ENCODE peak calls at places on chromosomes 1 and 21, in five cellular contexts. Q is body of pancreas, X is right lobe of liver, E is heart right ventricle, P is GM20000. F is an unnamed sample.

GRCh38 chr21:41147096-41147978 is 20.6 kb upstream of the BACE2 start:
- DNase-seq in Q (no peak), X (no peak), E (no peak), P (no peak), F (peak)

GRCh38 chr21:46581780-46582307 is 23.0 kb downstream of the S100B start:
- DNase-seq in Q (no peak), X (no peak), E (no peak), P (no peak), F (no peak)

GRCh38 chr1:159804924-159805323 is 2.8 kb downstream of the FCRL6 start:
- DNase-seq in Q (no peak), X (no peak), E (no peak), P (no peak), F (no peak)

GRCh38 chr1:8073116-8073855 is 47.2 kb upstream of the ERRFI1 start:
- DNase-seq in Q (no peak), X (no peak), E (no peak), P (no peak), F (no peak)

GRCh38 chr1:33329600-33330305 is 8.9 kb upstream of the A3GALT2 start:
- DNase-seq in Q (no peak), X (no peak), E (no peak), P (no peak), F (no peak)

GRCh38 chr1:168762473-168762872 is 33.5 kb upstream of the DPT start:
- DNase-seq in Q (no peak), X (no peak), E (no peak), P (no peak), F (no peak)

GRCh38 chr1:229124471-229125198 is 146.3 kb upstream of the RAB4A start:
- DNase-seq in Q (peak), X (peak), E (no peak), P (no peak), F (no peak)

GRCh38 chr21:38780879-38781278 is 24.9 kb upstream of the ETS2 start:
- DNase-seq in Q (no peak), X (no peak), E (no peak), P (peak), F (no peak)

GRCh38 chr1:198267921-198268320 is 111.1 kb downstream of the NEK7 start:
- DNase-seq in Q (no peak), X (no peak), E (no peak), P (no peak), F (no peak)

GRCh38 chr1:187924252-187924651 is 1095.5 kb downstream of the PLA2G4A start:
- DNase-seq in Q (no peak), X (no peak), E (no peak), P (no peak), F (no peak)

DNA sequence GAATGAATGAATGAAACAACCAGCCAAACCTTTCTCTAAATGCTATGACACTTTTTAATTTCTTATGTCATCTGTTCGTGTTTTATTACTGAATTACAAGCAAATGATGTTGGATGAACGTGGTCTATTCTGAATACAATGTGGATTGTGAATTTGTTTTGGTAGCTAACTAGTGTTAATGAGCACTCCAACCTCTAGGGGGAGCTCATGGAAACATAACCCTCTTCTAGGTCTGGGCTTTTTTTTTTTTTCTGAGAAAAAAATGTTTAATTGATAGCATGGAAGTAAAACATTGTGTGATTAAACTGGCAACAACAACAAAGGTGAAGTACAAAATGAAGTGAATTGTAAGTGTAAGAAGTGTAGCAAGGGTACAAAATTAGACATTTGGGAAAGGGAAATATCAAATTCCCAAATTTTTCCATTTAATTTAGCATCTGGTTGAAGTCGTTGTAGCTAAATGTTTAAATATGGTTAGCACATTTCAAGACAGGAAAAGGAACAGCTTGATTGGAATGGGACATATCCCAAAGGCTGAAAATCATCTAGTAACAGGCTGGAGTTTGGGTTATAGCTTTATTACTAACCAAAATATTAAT is 42.6 kb upstream of the PTGS2 start:
- DNase-seq in Q (no peak), X (no peak), E (peak), P (peak), F (no peak)
- TF ChIP-seq CTCF in Q (no peak), X (peak), E (peak), P (peak), F (peak)

DNA sequence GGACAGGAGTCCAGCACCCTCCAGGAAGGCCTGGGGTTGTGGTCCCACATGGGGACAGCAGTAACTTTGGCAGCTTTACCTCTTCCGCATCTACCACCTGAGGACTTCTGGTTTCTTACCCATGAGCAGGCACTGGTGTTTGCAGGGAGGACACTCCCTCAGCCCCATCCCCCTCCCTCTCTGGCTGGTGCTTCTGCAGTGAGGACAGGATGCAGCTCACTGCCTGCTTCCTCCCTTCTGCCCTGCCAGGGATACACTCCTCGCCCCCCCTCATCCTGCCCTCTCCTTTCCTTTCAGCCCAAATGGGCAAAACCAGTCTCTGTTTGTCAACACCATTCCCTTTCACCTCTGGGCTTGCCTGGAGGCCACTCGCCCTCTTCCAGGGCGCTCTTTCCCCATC is 62.4 kb downstream of the KIRREL1 start:
- DNase-seq in Q (no peak), X (no peak), E (no peak), P (no peak), F (no peak)
- TF ChIP-seq CTCF in Q (no peak), X (no peak), E (no peak), P (no peak), F (no peak)

GRCh38 chr1:44366576-44366975 is 11.5 kb upstream of the ERI3 start:
- DNase-seq in Q (no peak), X (no peak), E (no peak), P (no peak), F (no peak)

GRCh38 chr1:44357710-44358109 is 2.7 kb upstream of the ERI3 start:
- DNase-seq in Q (no peak), X (no peak), E (no peak), P (no peak), F (no peak)

GRCh38 chr1:44359234-44359937 is 4.3 kb upstream of the ERI3 start:
- DNase-seq in Q (no peak), X (no peak), E (no peak), P (no peak), F (no peak)

GRCh38 chr1:44355582-44356305 is 687 bp upstream of the ERI3 start:
- DNase-seq in Q (no peak), X (no peak), E (no peak), P (no peak), F (no peak)

GRCh38 chr1:44361478-44361877 is 6.4 kb upstream of the ERI3 start:
- DNase-seq in Q (no peak), X (no peak), E (no peak), P (no peak), F (no peak)
- TF ChIP-seq CTCF in Q (peak), X (peak), E (no peak), P (no peak), F (peak)

DNA sequence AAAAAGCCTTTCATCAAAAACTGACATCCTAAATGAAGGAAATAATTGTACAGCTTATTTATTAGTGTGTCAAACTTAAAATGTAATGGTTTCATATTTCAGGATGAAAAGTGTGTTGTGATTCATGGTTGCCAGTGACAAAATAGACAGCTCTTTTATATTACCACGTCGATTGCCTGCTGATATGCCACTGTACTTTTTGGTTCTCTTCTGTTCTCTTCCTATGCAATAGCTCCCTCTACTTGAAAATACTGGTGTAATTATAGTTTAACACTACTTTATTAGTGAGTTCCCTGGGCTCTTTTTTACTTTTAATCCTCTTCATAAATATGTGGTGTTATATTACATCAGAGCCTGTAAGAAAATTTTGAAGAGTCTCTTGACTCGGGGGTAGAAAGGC is 111.3 kb downstream of the PATJ start:
- DNase-seq in Q (no peak), X (no peak), E (no peak), P (no peak), F (no peak)
- TF ChIP-seq CTCF in Q (no peak), X (peak), E (peak), P (no peak), F (peak)

DNA sequence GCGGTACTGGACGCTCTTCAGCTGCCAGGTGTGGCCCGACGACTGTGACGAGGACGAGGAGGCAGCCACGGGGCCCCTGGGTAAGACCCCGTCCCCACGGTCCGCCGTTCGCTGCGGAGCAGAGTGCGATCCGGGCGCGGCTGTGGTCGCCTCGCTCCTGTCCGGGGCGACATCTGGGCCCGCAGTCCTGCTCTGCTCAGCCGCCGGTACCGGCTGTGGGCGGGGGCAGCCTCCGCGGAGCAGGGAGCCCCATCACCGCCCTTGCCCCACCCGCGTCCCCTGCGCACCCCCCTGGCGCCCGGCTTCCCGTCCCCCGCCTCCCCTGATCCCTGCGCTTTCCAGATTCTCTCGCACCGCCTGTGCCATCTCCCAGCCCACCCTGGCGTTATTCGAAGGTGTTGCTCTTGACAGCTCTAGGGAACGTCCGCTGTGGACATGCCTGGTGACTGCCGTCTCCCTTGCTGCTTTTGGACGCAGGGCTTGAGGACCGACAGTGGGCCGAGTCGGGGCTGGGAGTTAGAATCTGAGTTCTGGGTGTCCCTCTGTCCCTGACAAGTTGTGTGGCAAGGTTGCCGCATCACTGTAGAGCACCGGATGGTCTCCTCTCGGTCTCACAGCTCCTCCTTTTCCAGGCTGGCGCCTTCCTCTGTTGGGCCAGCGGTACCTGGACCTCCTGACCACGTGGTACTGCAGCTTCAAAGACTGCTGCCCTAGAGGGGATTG is 599 bp downstream of the TOR3A start:
- DNase-seq in Q (peak), X (peak), E (peak), P (peak), F (no peak)
- TF ChIP-seq CTCF in Q (no peak), X (no peak), E (no peak), P (no peak), F (no peak)

GRCh38 chr1:209884249-209884648 is 53.8 kb upstream of the SYT14 start:
- DNase-seq in Q (no peak), X (no peak), E (no peak), P (no peak), F (no peak)

GRCh38 chr1:209882942-209883340 is 55.1 kb upstream of the SYT14 start:
- DNase-seq in Q (no peak), X (no peak), E (no peak), P (no peak), F (no peak)

GRCh38 chr1:209882286-209882685 is 54.5 kb downstream of the UTP25 start:
- DNase-seq in Q (no peak), X (no peak), E (no peak), P (no peak), F (no peak)

GRCh38 chr1:209884665-209885117 is 53.3 kb upstream of the SYT14 start:
- DNase-seq in Q (no peak), X (no peak), E (no peak), P (no peak), F (peak)

DNA sequence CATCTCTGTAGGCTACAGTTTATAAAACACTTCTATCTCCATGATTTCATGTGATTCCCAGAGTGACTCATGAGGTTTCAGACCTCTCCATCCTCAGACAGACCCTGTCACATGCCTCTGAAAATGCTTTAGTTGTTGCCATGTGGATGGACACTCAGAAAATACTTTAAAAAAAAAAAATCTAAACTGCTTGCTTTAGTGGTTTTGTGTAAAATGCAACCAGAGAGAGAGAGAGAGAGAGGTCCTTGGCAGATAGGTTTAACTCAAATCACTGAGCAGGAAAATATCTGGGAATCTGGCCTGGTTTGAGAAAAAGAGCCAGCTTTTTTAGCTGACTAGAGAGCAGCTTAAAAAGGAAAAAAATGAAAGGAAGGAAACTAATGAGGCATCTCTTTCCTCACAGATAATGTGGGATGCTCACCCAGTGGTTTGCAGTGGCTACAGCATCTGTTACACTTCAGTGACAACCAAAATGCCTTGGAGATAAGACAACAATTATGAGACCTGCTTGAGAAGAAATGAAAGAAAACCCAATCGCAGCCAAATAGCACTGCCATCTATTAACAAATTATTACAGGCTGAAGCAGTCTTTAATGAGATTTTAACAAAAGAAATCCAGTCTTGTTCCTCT is 54.6 kb upstream of the SYT14 start:
- DNase-seq in Q (no peak), X (no peak), E (no peak), P (no peak), F (no peak)
- TF ChIP-seq CTCF in Q (no peak), X (no peak), E (no peak), P (no peak), F (peak)

GRCh38 chr1:42658880-42659337 is 686 bp downstream of the PPIH start:
- DNase-seq in Q (no peak), X (no peak), E (no peak), P (no peak), F (no peak)

GRCh38 chr1:42660907-42661500 is 2.8 kb downstream of the PPIH start:
- DNase-seq in Q (no peak), X (no peak), E (no peak), P (peak), F (no peak)

GRCh38 chr1:42657981-42658879 is at the start of gene PPIH:
- DNase-seq in Q (peak), X (peak), E (peak), P (peak), F (peak)
- TF ChIP-seq CTCF in Q (peak), X (no peak), E (peak), P (no peak), F (peak)

GRCh38 chr1:201229771-201230635 is 39.4 kb downstream of the IGFN1 start:
- DNase-seq in Q (no peak), X (no peak), E (no peak), P (no peak), F (no peak)
- TF ChIP-seq CTCF in Q (no peak), X (no peak), E (no peak), P (no peak), F (no peak)

F was measured in osteocyte.